ENCODE peak calls at places on chromosomes 7 and 10, in six cellular contexts. I, L, X, R, N and S are unnamed samples.

GRCh38 chr10:126302831-126303230 is 85.4 kb downstream of the ADAM12 start:
- DNase-seq in I (peak), L (no peak), X (no peak), R (no peak), N (no peak), S (no peak)

GRCh38 chr10:23391817-23392216 is 47.1 kb upstream of the OTUD1 start:
- DNase-seq in I (no peak), L (no peak), X (no peak), R (no peak), N (no peak), S (no peak)

GRCh38 chr7:37942934-37943610 is 22.6 kb downstream of the EPDR1 start:
- DNase-seq in I (no peak), L (no peak), X (no peak), R (peak), N (no peak), S (peak)

GRCh38 chr10:86711957-86712708 is 43.8 kb downstream of the LDB3 start:
- DNase-seq in I (peak), L (no peak), X (no peak), R (no peak), N (no peak), S (peak)

GRCh38 chr7:98210513-98211220 is 572 bp upstream of the BHLHA15 start:
- DNase-seq in I (peak), L (no peak), X (no peak), R (no peak), N (no peak), S (no peak)

GRCh38 chr7:98836811-98837631 is 32.8 kb downstream of the TMEM130 start:
- DNase-seq in I (peak), L (no peak), X (no peak), R (no peak), N (no peak), S (peak)

GRCh38 chr10:87656431-87657072 is 3.1 kb upstream of the PAPSS2 start:
- DNase-seq in I (peak), L (no peak), X (no peak), R (no peak), N (no peak), S (peak)

GRCh38 chr7:118304100-118304499 is 79.6 kb downstream of the ANKRD7 start:
- DNase-seq in I (no peak), L (no peak), X (no peak), R (no peak), N (no peak), S (no peak)

GRCh38 chr7:117458977-117459583 is 20.7 kb upstream of the CFTR start:
- DNase-seq in I (peak), L (no peak), X (no peak), R (no peak), N (no peak), S (peak)

GRCh38 chr10:125003146-125003900 is 61.4 kb downstream of the ZRANB1 start:
- DNase-seq in I (no peak), L (no peak), X (no peak), R (no peak), N (no peak), S (no peak)

GRCh38 chr10:99621454-99622246 is 1.4 kb upstream of the SLC25A28 start:
- DNase-seq in I (no peak), L (no peak), X (no peak), R (no peak), N (no peak), S (no peak)

GRCh38 chr10:71131508-71132088 is 80.8 kb upstream of the UNC5B start:
- DNase-seq in I (no peak), L (no peak), X (no peak), R (no peak), N (no peak), S (no peak)

GRCh38 chr10:24723788-24724380 is at the start of gene ARHGAP21:
- DNase-seq in I (peak), L (peak), X (no peak), R (peak), N (peak), S (peak)

GRCh38 chr7:134197342-134197741 is 70.2 kb downstream of the LRGUK start:
- DNase-seq in I (no peak), L (no peak), X (no peak), R (no peak), N (no peak), S (no peak)

GRCh38 chr10:8596929-8597472 is 542.5 kb downstream of the GATA3 start:
- DNase-seq in I (no peak), L (no peak), X (no peak), R (no peak), N (no peak), S (no peak)

GRCh38 chr10:88253120-88253519 is 330.0 kb downstream of the RNLS start:
- DNase-seq in I (no peak), L (no peak), X (no peak), R (no peak), N (no peak), S (no peak)

GRCh38 chr10:3525832-3526449 is 259.1 kb downstream of the KLF6 start:
- DNase-seq in I (peak), L (no peak), X (no peak), R (no peak), N (no peak), S (no peak)

GRCh38 chr10:100551231-100551630 is 15.5 kb downstream of the HIF1AN start:
- DNase-seq in I (no peak), L (no peak), X (no peak), R (no peak), N (no peak), S (no peak)

GRCh38 chr7:94298943-94299342 is 95.8 kb upstream of the COL1A2 start:
- DNase-seq in I (no peak), L (no peak), X (no peak), R (no peak), N (no peak), S (no peak)

GRCh38 chr10:114917927-114918672 is 19.9 kb upstream of the TRUB1 start:
- DNase-seq in I (peak), L (no peak), X (no peak), R (no peak), N (no peak), S (no peak)

GRCh38 chr7:103540986-103541385 is 95.0 kb upstream of the SLC26A5 start:
- DNase-seq in I (no peak), L (no peak), X (no peak), R (peak), N (peak), S (no peak)

GRCh38 chr10:44747593-44748172 is 163.5 kb upstream of the TMEM72 start:
- DNase-seq in I (no peak), L (no peak), X (no peak), R (no peak), N (no peak), S (no peak)